ENCODE peak calls at places on chromosome 9, in five cellular contexts. One of them, this sample, is unnamed.

GRCh38 chr9:113868501-113868900 is 7.6 kb upstream of the ZNF618 start:
- DNase-seq in prostate gland: no peak
- DNase-seq in endothelial cell of umbilical vein: no peak
- DNase-seq in HepG2: no peak
- DNase-seq in tibial nerve: no peak
- DNase-seq in this sample: no peak

GRCh38 chr9:31683126-31683525 is 701.3 kb upstream of the ACO1 start:
- DNase-seq in prostate gland: no peak
- DNase-seq in endothelial cell of umbilical vein: no peak
- DNase-seq in HepG2: no peak
- DNase-seq in tibial nerve: no peak
- DNase-seq in this sample: no peak

GRCh38 chr9:81822967-81823366 is 105.3 kb upstream of the SPATA31D4 start:
- DNase-seq in prostate gland: no peak
- DNase-seq in endothelial cell of umbilical vein: peak; percentile 71
- DNase-seq in HepG2: no peak
- DNase-seq in tibial nerve: no peak
- DNase-seq in this sample: no peak

GRCh38 chr9:93902051-93902779 is 52.9 kb downstream of the BARX1 start:
- DNase-seq in prostate gland: no peak
- DNase-seq in endothelial cell of umbilical vein: no peak
- DNase-seq in HepG2: no peak
- DNase-seq in tibial nerve: no peak
- DNase-seq in this sample: no peak

GRCh38 chr9:130946778-130947617 is 8.0 kb upstream of the FIBCD1 start:
- DNase-seq in prostate gland: no peak
- DNase-seq in endothelial cell of umbilical vein: no peak
- DNase-seq in HepG2: no peak
- DNase-seq in tibial nerve: no peak
- DNase-seq in this sample: peak; percentile 30

GRCh38 chr9:136174779-136175744 is 29.9 kb downstream of the LHX3 start:
- DNase-seq in prostate gland: no peak
- DNase-seq in endothelial cell of umbilical vein: no peak
- DNase-seq in HepG2: no peak
- DNase-seq in tibial nerve: no peak
- DNase-seq in this sample: no peak

GRCh38 chr9:109251080-109251775 is 69.6 kb downstream of the EPB41L4B start:
- DNase-seq in prostate gland: peak; percentile 48
- DNase-seq in endothelial cell of umbilical vein: peak; percentile 92
- DNase-seq in HepG2: peak; percentile 97
- DNase-seq in tibial nerve: no peak
- DNase-seq in this sample: no peak

GRCh38 chr9:127390563-127390962 is 6.4 kb upstream of the SLC2A8 start:
- DNase-seq in prostate gland: no peak
- DNase-seq in endothelial cell of umbilical vein: no peak
- DNase-seq in HepG2: peak; percentile 93
- DNase-seq in tibial nerve: no peak
- DNase-seq in this sample: no peak

GRCh38 chr9:114938687-114939575 is 8.5 kb upstream of the TNFSF8 start:
- DNase-seq in prostate gland: no peak
- DNase-seq in endothelial cell of umbilical vein: no peak
- DNase-seq in HepG2: no peak
- DNase-seq in tibial nerve: peak; percentile 24
- DNase-seq in this sample: no peak

GRCh38 chr9:72046593-72047456 is 13.6 kb downstream of the C9orf57 start:
- DNase-seq in prostate gland: no peak
- DNase-seq in endothelial cell of umbilical vein: no peak
- DNase-seq in HepG2: no peak
- DNase-seq in tibial nerve: no peak
- DNase-seq in this sample: no peak

GRCh38 chr9:138111607-138112006 is 234.0 kb downstream of the CACNA1B start:
- DNase-seq in prostate gland: no peak
- DNase-seq in endothelial cell of umbilical vein: no peak
- DNase-seq in HepG2: no peak
- DNase-seq in tibial nerve: no peak
- DNase-seq in this sample: no peak

GRCh38 chr9:94928271-94928670 is 201.8 kb downstream of the AOPEP start:
- DNase-seq in prostate gland: no peak
- DNase-seq in endothelial cell of umbilical vein: no peak
- DNase-seq in HepG2: no peak
- DNase-seq in tibial nerve: no peak
- DNase-seq in this sample: no peak

GRCh38 chr9:121945281-121945680 is 147.8 kb downstream of the TTLL11 start:
- DNase-seq in prostate gland: no peak
- DNase-seq in endothelial cell of umbilical vein: no peak
- DNase-seq in HepG2: no peak
- DNase-seq in tibial nerve: no peak
- DNase-seq in this sample: no peak

GRCh38 chr9:13588151-13589043 is 308.9 kb upstream of the MPDZ start:
- DNase-seq in prostate gland: no peak
- DNase-seq in endothelial cell of umbilical vein: peak; percentile 78
- DNase-seq in HepG2: no peak
- DNase-seq in tibial nerve: no peak
- DNase-seq in this sample: no peak

GRCh38 chr9:116541402-116541801 is 145.7 kb upstream of the TRIM32 start:
- DNase-seq in prostate gland: no peak
- DNase-seq in endothelial cell of umbilical vein: no peak
- DNase-seq in HepG2: no peak
- DNase-seq in tibial nerve: no peak
- DNase-seq in this sample: no peak

GRCh38 chr9:97556721-97557605 is 55.5 kb downstream of the TMOD1 start:
- DNase-seq in prostate gland: no peak
- DNase-seq in endothelial cell of umbilical vein: no peak
- DNase-seq in HepG2: no peak
- DNase-seq in tibial nerve: peak; percentile 69
- DNase-seq in this sample: no peak

GRCh38 chr9:131650254-131650653 is 89.6 kb downstream of the RAPGEF1 start:
- DNase-seq in prostate gland: no peak
- DNase-seq in endothelial cell of umbilical vein: no peak
- DNase-seq in HepG2: no peak
- DNase-seq in tibial nerve: no peak
- DNase-seq in this sample: no peak

GRCh38 chr9:108060165-108060564 is 570.6 kb upstream of the KLF4 start:
- DNase-seq in prostate gland: no peak
- DNase-seq in endothelial cell of umbilical vein: no peak
- DNase-seq in HepG2: no peak
- DNase-seq in tibial nerve: no peak
- DNase-seq in this sample: no peak

GRCh38 chr9:88651682-88652633 is 117.0 kb downstream of the NXNL2 start:
- DNase-seq in prostate gland: peak; percentile 29
- DNase-seq in endothelial cell of umbilical vein: no peak
- DNase-seq in HepG2: no peak
- DNase-seq in tibial nerve: peak; percentile 83
- DNase-seq in this sample: no peak

GRCh38 chr9:76926324-76926731 is 20.4 kb upstream of the PRUNE2 start:
- DNase-seq in prostate gland: no peak
- DNase-seq in endothelial cell of umbilical vein: no peak
- DNase-seq in HepG2: no peak
- DNase-seq in tibial nerve: no peak
- DNase-seq in this sample: no peak

GRCh38 chr9:137763271-137763955 is 114.2 kb upstream of the CACNA1B start:
- DNase-seq in prostate gland: no peak
- DNase-seq in endothelial cell of umbilical vein: no peak
- DNase-seq in HepG2: no peak
- DNase-seq in tibial nerve: no peak
- DNase-seq in this sample: no peak

DNA sequence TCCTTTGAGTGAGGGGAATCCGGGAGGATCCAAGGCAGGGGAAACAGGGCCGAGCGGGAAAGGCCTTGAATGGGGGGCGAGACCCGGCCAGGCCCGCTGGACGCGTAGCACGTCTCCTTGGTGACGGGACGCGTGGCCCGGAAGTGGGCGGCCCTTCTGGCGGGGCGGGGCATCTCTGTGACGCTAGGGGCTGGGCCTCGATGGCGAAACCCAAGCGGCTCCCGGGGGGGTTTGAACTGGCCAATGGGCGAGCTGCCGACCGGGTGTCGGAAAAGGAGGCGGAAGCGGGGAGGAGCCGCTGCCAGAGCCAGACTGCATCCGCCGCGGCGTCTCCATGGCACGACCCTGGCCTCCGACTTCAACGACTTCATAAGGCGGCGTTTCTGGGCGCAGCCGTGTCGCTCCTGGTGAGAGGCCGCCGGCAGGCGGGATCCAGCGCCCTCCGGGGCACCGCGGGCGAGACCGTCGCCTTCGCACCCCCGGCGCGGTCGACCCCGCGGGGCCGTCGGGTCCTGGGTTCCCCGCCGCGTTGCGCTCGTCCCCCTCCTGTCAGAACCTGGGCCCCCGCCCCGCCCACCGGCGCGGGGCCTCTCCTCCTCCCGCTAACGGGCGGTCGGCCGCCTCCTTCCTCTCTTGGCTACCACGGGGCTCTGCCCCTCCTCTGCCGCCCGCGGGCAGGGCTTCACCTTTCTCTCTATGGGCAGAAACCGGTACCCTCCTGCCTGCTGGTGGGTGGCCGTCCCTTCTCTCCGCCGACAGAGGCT is at the start of gene ODF2:
- DNase-seq in prostate gland: peak; percentile 98
- DNase-seq in endothelial cell of umbilical vein: peak; percentile 95
- DNase-seq in HepG2: peak; percentile 92
- DNase-seq in tibial nerve: peak; percentile 95
- DNase-seq in this sample: peak; percentile 98
- TF ChIP-seq POLR2A in prostate gland: peak; percentile 60
- TF ChIP-seq POLR2A in endothelial cell of umbilical vein: peak; percentile 86
- TF ChIP-seq POLR2A in HepG2: peak; percentile 59
- TF ChIP-seq POLR2A in tibial nerve: no peak
- TF ChIP-seq POLR2A in this sample: peak; percentile 84

DNA sequence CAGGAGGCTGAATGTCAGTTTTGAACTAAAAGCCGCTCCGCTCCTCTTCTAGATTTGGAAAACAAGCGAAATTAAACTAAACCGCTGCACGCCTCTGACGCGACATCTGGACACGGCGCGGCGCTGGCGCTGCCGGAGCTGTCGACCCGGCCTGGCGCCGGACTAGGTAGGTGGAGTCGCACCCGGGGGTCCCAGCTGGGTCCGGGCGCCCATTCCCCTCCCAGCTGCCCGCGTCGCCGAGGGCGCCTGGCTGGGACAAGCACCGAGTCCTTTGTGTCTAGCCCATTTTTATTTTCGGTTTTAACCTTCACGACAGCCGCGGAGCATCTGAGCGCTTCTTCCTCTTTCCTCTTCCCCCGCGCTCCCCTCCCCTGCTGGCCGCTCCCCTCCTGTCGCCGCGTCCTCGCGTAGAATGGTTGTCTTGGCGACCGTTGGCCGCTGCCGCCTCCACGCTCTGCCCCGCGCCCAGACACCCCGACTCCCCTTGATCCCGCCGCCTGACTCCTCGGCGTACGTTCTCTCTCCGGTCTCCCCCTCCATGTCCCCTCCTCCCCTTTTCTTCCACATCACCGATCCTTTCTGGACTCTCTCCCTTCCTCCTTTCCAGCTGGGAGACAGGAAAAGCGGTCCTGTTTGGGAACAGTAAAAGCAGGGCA is 533 bp downstream of the CDKN2B-AS1 start:
- DNase-seq in prostate gland: peak; percentile 38
- DNase-seq in endothelial cell of umbilical vein: peak; percentile 69
- DNase-seq in HepG2: no peak
- DNase-seq in tibial nerve: no peak
- DNase-seq in this sample: peak; percentile 90
- TF ChIP-seq POLR2A in prostate gland: no peak
- TF ChIP-seq POLR2A in endothelial cell of umbilical vein: no peak
- TF ChIP-seq POLR2A in HepG2: no peak
- TF ChIP-seq POLR2A in tibial nerve: no peak
- TF ChIP-seq POLR2A in this sample: peak; percentile 73

DNA sequence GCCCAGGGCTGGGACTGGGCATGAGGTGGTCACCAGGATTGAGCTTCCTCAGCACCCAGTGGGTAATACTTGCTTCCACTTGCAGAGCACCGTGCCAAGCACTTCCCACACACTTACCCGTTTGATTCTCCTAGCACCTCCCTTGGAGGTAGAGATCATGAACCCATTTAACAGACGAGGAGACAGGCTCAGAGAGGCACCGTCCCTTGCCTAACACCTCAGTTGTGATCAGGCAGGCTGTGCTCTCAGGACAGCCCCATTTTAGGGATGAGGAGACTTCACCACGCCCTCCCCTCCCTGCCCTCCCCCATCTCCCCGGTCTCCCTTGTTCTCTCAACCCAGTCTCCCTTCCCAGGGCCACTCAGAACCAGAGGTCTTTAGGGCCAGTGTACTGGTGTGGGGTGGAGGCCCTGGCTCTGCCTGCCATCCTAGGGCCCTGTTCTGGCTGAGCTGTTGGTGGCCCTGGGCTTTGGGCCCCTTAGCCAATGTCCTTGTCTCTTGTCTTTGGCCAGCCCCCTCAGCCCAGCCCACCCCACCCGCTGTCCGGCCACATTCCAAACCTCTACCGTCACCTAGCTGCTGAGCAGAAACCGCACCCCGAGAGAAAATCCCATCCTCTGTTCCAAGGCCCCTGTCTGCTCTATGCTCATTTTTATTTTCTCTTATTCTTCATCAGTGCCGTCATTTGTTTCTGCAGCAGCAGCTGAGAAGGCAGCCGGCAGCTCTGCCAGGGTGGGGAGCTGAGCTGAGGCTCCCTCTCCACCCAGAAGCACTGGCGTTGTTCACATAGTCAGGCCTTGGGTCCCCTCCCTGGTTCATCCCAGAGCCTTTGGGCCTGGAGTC is 33.8 kb downstream of the OLFML2A start:
- DNase-seq in prostate gland: no peak
- DNase-seq in endothelial cell of umbilical vein: no peak
- DNase-seq in HepG2: peak; percentile 65
- DNase-seq in tibial nerve: no peak
- DNase-seq in this sample: no peak
- TF ChIP-seq POLR2A in prostate gland: no peak
- TF ChIP-seq POLR2A in endothelial cell of umbilical vein: no peak
- TF ChIP-seq POLR2A in HepG2: no peak
- TF ChIP-seq POLR2A in tibial nerve: no peak
- TF ChIP-seq POLR2A in this sample: no peak

GRCh38 chr9:17130725-17131124 is 4.1 kb upstream of the CNTLN start:
- DNase-seq in prostate gland: no peak
- DNase-seq in endothelial cell of umbilical vein: no peak
- DNase-seq in HepG2: no peak
- DNase-seq in tibial nerve: no peak
- DNase-seq in this sample: no peak
- TF ChIP-seq POLR2A in prostate gland: no peak
- TF ChIP-seq POLR2A in endothelial cell of umbilical vein: no peak
- TF ChIP-seq POLR2A in HepG2: no peak
- TF ChIP-seq POLR2A in tibial nerve: no peak
- TF ChIP-seq POLR2A in this sample: no peak

GRCh38 chr9:4305065-4305481 is 5.2 kb upstream of the GLIS3 start:
- DNase-seq in prostate gland: no peak
- DNase-seq in endothelial cell of umbilical vein: no peak
- DNase-seq in HepG2: peak; percentile 90
- DNase-seq in tibial nerve: no peak
- DNase-seq in this sample: no peak
- TF ChIP-seq POLR2A in prostate gland: no peak
- TF ChIP-seq POLR2A in endothelial cell of umbilical vein: no peak
- TF ChIP-seq POLR2A in HepG2: no peak
- TF ChIP-seq POLR2A in tibial nerve: no peak
- TF ChIP-seq POLR2A in this sample: no peak

GRCh38 chr9:92669890-92670708 is at the start of gene IPPK:
- DNase-seq in prostate gland: peak; percentile 98
- DNase-seq in endothelial cell of umbilical vein: peak; percentile 98
- DNase-seq in HepG2: peak; percentile 96
- DNase-seq in tibial nerve: peak; percentile 95
- DNase-seq in this sample: peak; percentile 98
- TF ChIP-seq POLR2A in prostate gland: peak; percentile 43
- TF ChIP-seq POLR2A in endothelial cell of umbilical vein: peak; percentile 88
- TF ChIP-seq POLR2A in HepG2: peak; percentile 89
- TF ChIP-seq POLR2A in tibial nerve: peak; percentile 27
- TF ChIP-seq POLR2A in this sample: peak; percentile 97

This sample was measured in erythroblast.